ENCODE peak calls at places on chromosomes 13 and 19, in six cellular contexts. E is prostate gland, N is suprapubic skin, U is H1, X is vagina, A is HCT116. L is an unnamed sample.

GRCh38 chr13:82747948-82748347 is 1134.3 kb downstream of the SLITRK1 start:
- DNase-seq in X (no peak), N (no peak), E (no peak), U (no peak), A (no peak), L (no peak)

GRCh38 chr19:48064509-48064908 is 20.6 kb upstream of the CABP5 start:
- DNase-seq in X (no peak), U (peak), A (no peak), N (no peak), E (no peak), L (no peak)

GRCh38 chr19:49520705-49521319 is 7.0 kb upstream of the RCN3 start:
- DNase-seq in N (no peak), U (no peak), X (no peak), A (no peak), E (no peak), L (no peak)

GRCh38 chr13:99949657-99950413 is 21.7 kb downstream of the ZIC5 start:
- DNase-seq in N (no peak), X (no peak), E (no peak), U (no peak), A (no peak), L (no peak)

GRCh38 chr13:100175803-100176182 is 86.9 kb downstream of the PCCA start:
- DNase-seq in U (no peak), A (no peak), X (no peak), N (no peak), E (no peak), L (no peak)

GRCh38 chr13:30934381-30934780 is 1.9 kb downstream of the TEX26 start:
- DNase-seq in E (no peak), U (no peak), N (no peak), A (no peak), X (no peak), L (peak)

GRCh38 chr19:14158276-14159023 is 22.1 kb upstream of the ASF1B start:
- DNase-seq in U (no peak), N (no peak), A (no peak), X (no peak), E (no peak), L (no peak)

GRCh38 chr13:30869491-30869890 is 36.6 kb upstream of the MEDAG start:
- DNase-seq in U (no peak), N (no peak), E (no peak), A (no peak), X (peak), L (no peak)

GRCh38 chr13:33322474-33322827 is 36.9 kb upstream of the STARD13 start:
- DNase-seq in N (no peak), E (no peak), A (no peak), X (no peak), U (no peak), L (no peak)

GRCh38 chr13:35092251-35092650 is 150.2 kb downstream of the NBEA start:
- DNase-seq in E (no peak), N (no peak), X (no peak), U (no peak), A (no peak), L (no peak)

GRCh38 chr19:2663920-2664571 is 38.4 kb downstream of the GNG7 start:
- DNase-seq in E (no peak), A (no peak), N (no peak), U (no peak), X (no peak), L (no peak)

GRCh38 chr13:74778946-74779345 is 644.7 kb upstream of the KLF12 start:
- DNase-seq in A (no peak), N (no peak), E (no peak), X (no peak), U (no peak), L (no peak)

GRCh38 chr19:31531326-31531725 is 182.1 kb upstream of the TSHZ3 start:
- DNase-seq in U (no peak), E (no peak), X (peak), A (no peak), N (no peak), L (peak)

GRCh38 chr19:44869728-44870470 is 21.2 kb upstream of the TOMM40 start:
- DNase-seq in U (no peak), X (no peak), N (no peak), E (no peak), A (no peak), L (no peak)

GRCh38 chr13:70964124-70964523 is 855.9 kb upstream of the KLHL1 start:
- DNase-seq in E (no peak), A (no peak), N (no peak), X (no peak), U (no peak), L (no peak)

GRCh38 chr13:48403151-48403631 is 9.7 kb downstream of the LPAR6 start:
- DNase-seq in N (no peak), E (no peak), A (no peak), X (no peak), U (no peak), L (no peak)

GRCh38 chr19:52296400-52296772 is 583 bp upstream of the ZNF480 start:
- DNase-seq in N (no peak), U (no peak), E (no peak), X (no peak), A (no peak), L (no peak)

GRCh38 chr19:49506575-49507105 is 5.8 kb upstream of the FCGRT start:
- DNase-seq in X (no peak), A (no peak), U (no peak), E (no peak), N (no peak), L (no peak)

GRCh38 chr19:39506598-39506943 is 7.8 kb downstream of the DLL3 start:
- DNase-seq in N (no peak), E (no peak), U (no peak), X (no peak), A (no peak), L (no peak)

GRCh38 chr13:75694742-75695141 is 58.6 kb downstream of the LMO7 start:
- DNase-seq in U (no peak), A (no peak), N (no peak), E (no peak), X (no peak), L (no peak)

DNA sequence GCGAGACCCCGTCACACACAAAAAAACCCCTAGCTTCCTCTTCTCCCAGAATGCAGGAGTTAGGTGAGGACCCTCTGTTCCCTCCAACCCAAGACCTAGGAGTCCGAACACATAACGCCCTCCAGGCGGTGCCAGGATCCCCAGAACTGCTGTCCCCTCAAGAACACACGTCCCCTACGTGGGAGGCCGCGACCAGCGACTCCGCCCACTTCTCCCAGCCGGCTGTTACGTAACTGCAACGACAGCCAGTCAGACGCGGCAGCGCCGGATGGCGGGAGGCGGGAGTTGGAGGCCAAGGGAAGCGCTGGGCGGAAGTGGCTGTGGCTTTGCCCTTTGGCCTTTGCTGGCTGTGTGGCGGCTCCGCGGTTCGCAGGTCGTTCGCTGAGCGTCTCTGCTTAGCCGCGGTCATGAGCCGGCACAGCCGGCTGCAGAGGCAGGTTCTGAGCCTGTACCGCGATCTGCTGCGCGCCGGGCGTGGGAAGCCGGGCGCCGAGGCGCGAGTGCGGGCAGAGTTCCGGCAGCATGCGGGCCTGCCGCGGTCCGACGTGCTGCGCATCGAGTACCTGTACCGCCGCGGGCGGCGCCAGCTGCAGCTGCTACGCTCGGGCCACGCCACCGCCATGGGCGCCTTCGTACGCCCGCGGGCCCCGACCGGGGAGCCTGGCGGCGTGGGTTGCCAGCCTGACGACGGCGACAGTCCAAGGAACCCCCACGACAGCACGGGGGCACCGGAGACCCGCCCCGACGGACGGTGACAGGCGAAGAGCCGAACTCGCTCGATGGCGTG is at the start of gene SDHAF1:
- DNase-seq in A (peak), X (peak), E (peak), U (peak), N (peak), L (peak)
- TF ChIP-seq POLR2A in A (peak), X (no peak), E (peak), U (no peak), N (no peak), L (peak)

GRCh38 chr13:112951674-112952371 is 17.2 kb upstream of the MCF2L start:
- DNase-seq in N (peak), A (no peak), U (no peak), X (no peak), E (no peak), L (no peak)

GRCh38 chr13:112953591-112954487 is 15.2 kb upstream of the MCF2L start:
- DNase-seq in E (no peak), X (no peak), A (no peak), N (peak), U (no peak), L (no peak)

GRCh38 chr13:112954488-112955270 is 14.3 kb upstream of the MCF2L start:
- DNase-seq in U (no peak), E (no peak), X (no peak), N (peak), A (no peak), L (no peak)

GRCh38 chr13:112955271-112955937 is 13.6 kb upstream of the MCF2L start:
- DNase-seq in X (no peak), E (no peak), U (no peak), A (no peak), N (peak), L (no peak)

DNA sequence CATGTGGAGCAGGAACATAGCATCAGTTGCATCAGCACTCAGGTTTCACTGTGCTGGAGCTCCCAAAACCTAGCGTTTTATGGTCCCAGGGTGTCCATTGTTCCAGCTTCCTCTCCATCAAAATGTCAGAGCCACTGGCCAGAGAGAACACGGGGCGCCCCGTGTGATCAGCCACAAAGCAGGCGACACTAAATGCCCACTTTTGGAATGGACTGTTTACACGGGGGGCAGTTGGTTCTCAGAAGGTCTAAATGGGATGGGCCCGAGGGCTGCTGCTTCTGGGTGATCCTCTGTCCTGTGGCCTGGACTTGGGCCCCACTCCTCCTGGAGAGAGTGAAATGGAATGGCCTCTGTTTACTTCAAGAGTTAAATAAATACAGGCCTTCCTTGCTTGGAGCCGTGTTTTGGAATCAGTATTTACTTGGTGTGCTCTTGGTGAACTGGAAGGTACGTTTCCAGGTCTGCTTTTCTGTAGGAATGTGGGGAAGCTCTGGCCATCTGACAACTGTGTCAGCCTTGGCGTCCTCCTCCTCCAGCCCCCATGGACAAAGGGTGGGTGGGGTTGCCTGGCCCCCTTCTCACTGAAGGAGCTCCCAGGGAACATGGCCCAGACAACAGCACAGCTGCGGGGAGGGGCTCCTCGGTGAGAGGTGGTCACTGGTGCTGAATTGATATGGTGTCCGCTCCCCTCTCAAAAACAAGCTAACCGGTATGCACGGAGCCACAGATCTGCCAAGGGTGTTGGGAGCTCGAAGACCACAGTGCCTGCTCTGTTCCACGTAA is 16.1 kb upstream of the MCF2L start:
- DNase-seq in A (no peak), E (no peak), U (no peak), X (no peak), N (peak), L (no peak)
- TF ChIP-seq POLR2AphosphoS5 in A (no peak), E (no peak), U (no peak), X (no peak), N (no peak), L (no peak)

GRCh38 chr19:861756-862528 is 2.5 kb downstream of the CFD start:
- DNase-seq in U (peak), E (no peak), X (no peak), A (peak), N (no peak), L (no peak)
- TF ChIP-seq CTCF in U (peak), E (no peak), X (no peak), A (peak), N (no peak), L (no peak)

DNA sequence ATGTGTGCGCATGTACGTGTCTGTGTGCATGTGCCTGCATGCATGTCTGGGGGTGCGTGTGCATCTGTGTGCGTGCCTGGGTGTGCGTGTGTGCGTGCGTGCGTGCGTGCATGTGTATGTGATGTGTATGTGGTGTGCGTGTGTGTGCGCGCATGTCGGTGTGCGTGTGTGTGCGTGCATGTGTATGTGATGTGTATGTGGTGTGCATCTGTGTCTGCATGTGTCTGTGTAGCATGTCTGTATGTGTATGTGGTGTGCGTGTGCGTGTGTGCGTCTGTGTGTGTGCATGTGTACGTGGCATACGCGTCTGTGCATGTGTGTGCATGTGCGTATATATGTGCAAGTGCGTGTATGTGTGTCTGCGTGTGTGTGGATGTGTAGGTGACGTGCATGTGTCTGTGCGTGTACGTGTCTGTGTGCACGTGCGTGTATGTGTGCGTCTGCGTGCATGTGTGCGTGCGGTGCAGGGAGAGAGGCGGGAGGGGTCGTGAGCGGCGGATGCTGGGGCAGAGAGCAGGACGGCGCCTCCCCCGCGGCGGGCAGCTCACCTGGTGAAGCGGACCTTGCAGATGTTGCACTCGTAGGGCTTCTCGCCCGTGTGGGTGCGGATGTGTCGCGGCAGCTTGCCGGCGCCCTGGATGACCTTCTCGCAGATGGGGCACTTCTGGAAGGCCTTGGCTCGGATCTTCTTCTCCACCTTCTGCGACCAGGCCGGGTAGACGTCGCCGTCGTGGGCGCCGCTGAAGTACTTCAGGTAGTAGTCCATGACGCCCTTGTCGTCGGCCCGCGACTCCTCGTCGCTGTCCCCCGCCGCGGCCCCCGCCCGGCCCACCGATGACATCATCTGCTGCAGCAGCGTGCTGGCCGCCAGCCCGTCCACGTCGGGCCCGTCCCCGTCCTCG is 13.0 kb downstream of the ZBTB7A start:
- DNase-seq in U (no peak), N (peak), E (no peak), X (no peak), A (no peak), L (no peak)
- TF ChIP-seq POLR2A in U (no peak), N (no peak), E (no peak), X (no peak), A (no peak), L (no peak)